ENCODE peak calls at places on chromosomes 4 and X, in nine cellular contexts. F, J, M, P, U, S, R, V and X are unnamed samples.

GRCh38 chrX:44971674-44972073 is 98.7 kb downstream of the KDM6A start:
- DNase-seq in F (no peak), J (no peak), M (no peak), P (no peak), U (no peak), S (no peak), R (no peak), V (no peak), X (no peak)

GRCh38 chr4:132169660-132170059 is 979.4 kb upstream of the PCDH10 start:
- DNase-seq in F (no peak), J (no peak), M (no peak), P (no peak), U (no peak), S (no peak), R (no peak), V (no peak), X (no peak)

GRCh38 chr4:87073570-87074470 is 139.0 kb downstream of the AFF1 start:
- DNase-seq in F (peak), J (peak), M (no peak), P (no peak), U (peak), S (peak), R (no peak), V (peak), X (peak)

GRCh38 chr4:86950835-86951525 is 16.2 kb downstream of the AFF1 start:
- DNase-seq in F (no peak), J (no peak), M (no peak), P (no peak), U (no peak), S (no peak), R (no peak), V (no peak), X (no peak)

GRCh38 chr4:150960818-150961217 is 54.3 kb downstream of the LRBA start:
- DNase-seq in F (no peak), J (no peak), M (no peak), P (peak), U (no peak), S (no peak), R (no peak), V (no peak), X (no peak)

GRCh38 chrX:77771601-77772000 is 14.4 kb downstream of the ATRX start:
- DNase-seq in F (no peak), J (no peak), M (no peak), P (no peak), U (no peak), S (no peak), R (no peak), V (no peak), X (no peak)

GRCh38 chrX:2628751-2629315 is 62.3 kb upstream of the CD99 start:
- DNase-seq in F (no peak), J (no peak), M (no peak), P (no peak), U (no peak), S (no peak), R (no peak), V (no peak), X (no peak)

GRCh38 chr4:168923526-168924194 is 86.4 kb downstream of the CBR4 start:
- DNase-seq in F (peak), J (peak), M (peak), P (peak), U (peak), S (no peak), R (peak), V (peak), X (peak)

GRCh38 chr4:148823419-148823769 is 381.2 kb upstream of the NR3C2 start:
- DNase-seq in F (no peak), J (no peak), M (no peak), P (no peak), U (no peak), S (no peak), R (no peak), V (no peak), X (no peak)

GRCh38 chr4:151045907-151046306 is 30.8 kb upstream of the LRBA start:
- DNase-seq in F (no peak), J (no peak), M (no peak), P (no peak), U (peak), S (no peak), R (no peak), V (peak), X (peak)

GRCh38 chrX:74015379-74016019 is 288.5 kb upstream of the ZCCHC13 start:
- DNase-seq in F (peak), J (peak), M (peak), P (peak), U (peak), S (peak), R (peak), V (no peak), X (peak)

GRCh38 chr4:8769645-8770517 is 101.8 kb downstream of the HMX1 start:
- DNase-seq in F (no peak), J (no peak), M (no peak), P (no peak), U (no peak), S (peak), R (peak), V (no peak), X (no peak)

GRCh38 chr4:81395239-81395638 is 76.5 kb downstream of the RASGEF1B start:
- DNase-seq in F (no peak), J (no peak), M (no peak), P (no peak), U (no peak), S (no peak), R (no peak), V (no peak), X (no peak)

GRCh38 chrX:147894332-147894870 is 17.3 kb upstream of the FMR1 start:
- DNase-seq in F (no peak), J (no peak), M (no peak), P (no peak), U (no peak), S (no peak), R (no peak), V (no peak), X (no peak)

GRCh38 chr4:76690091-76690905 is 207.6 kb downstream of the SOWAHB start:
- DNase-seq in F (no peak), J (no peak), M (no peak), P (peak), U (no peak), S (no peak), R (no peak), V (no peak), X (no peak)

GRCh38 chrX:115378471-115378870 is 89.0 kb downstream of the LUZP4 start:
- DNase-seq in F (no peak), J (no peak), M (no peak), P (peak), U (no peak), S (no peak), R (no peak), V (no peak), X (no peak)

GRCh38 chr4:15914736-15915135 is 23.8 kb downstream of the FGFBP1 start:
- DNase-seq in F (no peak), J (no peak), M (no peak), P (no peak), U (no peak), S (no peak), R (no peak), V (no peak), X (no peak)

GRCh38 chr4:66178901-66179300 is 508.6 kb upstream of the EPHA5 start:
- DNase-seq in F (no peak), J (peak), M (no peak), P (peak), U (no peak), S (no peak), R (no peak), V (no peak), X (no peak)

GRCh38 chr4:12379191-12379590 is 950.5 kb upstream of the HS3ST1 start:
- DNase-seq in F (no peak), J (no peak), M (no peak), P (no peak), U (no peak), S (no peak), R (no peak), V (no peak), X (no peak)